ENCODE peak calls at places on chromosomes 7 and 10, in six cellular contexts. G, W, M, E, Q and I are unnamed samples.

GRCh38 chr7:124246262-124246863 is 213.5 kb upstream of the TMEM229A start:
- DNase-seq in G (no peak), W (no peak), M (no peak), E (peak), Q (no peak), I (peak)

GRCh38 chr10:71857934-71858890 is 7.2 kb upstream of the PSAP start:
- DNase-seq in G (no peak), W (no peak), M (no peak), E (no peak), Q (no peak), I (no peak)

GRCh38 chr10:96275685-96276418 is 4.5 kb upstream of the BLNK start:
- DNase-seq in G (no peak), W (no peak), M (peak), E (no peak), Q (no peak), I (no peak)

GRCh38 chr7:116315293-116315692 is 105.0 kb downstream of the TES start:
- DNase-seq in G (no peak), W (no peak), M (no peak), E (peak), Q (no peak), I (no peak)

GRCh38 chr10:92787557-92788152 is 60.7 kb upstream of the EXOC6 start:
- DNase-seq in G (no peak), W (no peak), M (no peak), E (no peak), Q (no peak), I (no peak)

GRCh38 chr7:34096135-34096775 is 190.9 kb downstream of the BMPER start:
- DNase-seq in G (peak), W (peak), M (peak), E (peak), Q (peak), I (peak)

GRCh38 chr7:93890041-93890463 is 501 bp downstream of the TFPI2 start:
- DNase-seq in G (peak), W (peak), M (peak), E (peak), Q (no peak), I (peak)

GRCh38 chr7:121337398-121337797 is 8.6 kb downstream of the WNT16 start:
- DNase-seq in G (no peak), W (no peak), M (no peak), E (no peak), Q (no peak), I (no peak)

GRCh38 chr7:8423057-8423456 is 10.4 kb upstream of the NXPH1 start:
- DNase-seq in G (no peak), W (no peak), M (no peak), E (no peak), Q (no peak), I (no peak)

GRCh38 chr7:155594163-155594732 is 47.9 kb upstream of the CNPY1 start:
- DNase-seq in G (no peak), W (no peak), M (peak), E (no peak), Q (no peak), I (no peak)

GRCh38 chr7:49718755-49719154 is 54.7 kb upstream of the VWC2 start:
- DNase-seq in G (no peak), W (no peak), M (no peak), E (no peak), Q (no peak), I (no peak)

GRCh38 chr10:70759769-70760168 is 25.4 kb downstream of the TBATA start:
- DNase-seq in G (no peak), W (no peak), M (peak), E (no peak), Q (no peak), I (no peak)
- TF ChIP-seq CTCF in G (no peak), W (no peak), M (no peak), E (no peak), Q (no peak), I (no peak)

GRCh38 chr10:57696641-57697040 is 571.1 kb downstream of the IPMK start:
- DNase-seq in G (no peak), W (no peak), M (no peak), E (peak), Q (no peak), I (peak)
- H3K4me3 ChIP-seq in G (no peak), W (no peak), M (no peak), E (no peak), Q (no peak), I (no peak)

GRCh38 chr10:91043173-91043910 is 122.5 kb upstream of the ANKRD1 start:
- DNase-seq in G (no peak), W (no peak), M (no peak), E (peak), Q (no peak), I (peak)
- TF ChIP-seq CTCF in G (peak), W (peak), M (peak), E (peak), Q (peak), I (peak)

GRCh38 chr10:24858244-24858907 is 94.0 kb downstream of the PRTFDC1 start:
- DNase-seq in G (no peak), W (no peak), M (no peak), E (peak), Q (no peak), I (peak)
- H3K4me3 ChIP-seq in G (no peak), W (no peak), M (no peak), E (no peak), Q (no peak), I (no peak)

DNA sequence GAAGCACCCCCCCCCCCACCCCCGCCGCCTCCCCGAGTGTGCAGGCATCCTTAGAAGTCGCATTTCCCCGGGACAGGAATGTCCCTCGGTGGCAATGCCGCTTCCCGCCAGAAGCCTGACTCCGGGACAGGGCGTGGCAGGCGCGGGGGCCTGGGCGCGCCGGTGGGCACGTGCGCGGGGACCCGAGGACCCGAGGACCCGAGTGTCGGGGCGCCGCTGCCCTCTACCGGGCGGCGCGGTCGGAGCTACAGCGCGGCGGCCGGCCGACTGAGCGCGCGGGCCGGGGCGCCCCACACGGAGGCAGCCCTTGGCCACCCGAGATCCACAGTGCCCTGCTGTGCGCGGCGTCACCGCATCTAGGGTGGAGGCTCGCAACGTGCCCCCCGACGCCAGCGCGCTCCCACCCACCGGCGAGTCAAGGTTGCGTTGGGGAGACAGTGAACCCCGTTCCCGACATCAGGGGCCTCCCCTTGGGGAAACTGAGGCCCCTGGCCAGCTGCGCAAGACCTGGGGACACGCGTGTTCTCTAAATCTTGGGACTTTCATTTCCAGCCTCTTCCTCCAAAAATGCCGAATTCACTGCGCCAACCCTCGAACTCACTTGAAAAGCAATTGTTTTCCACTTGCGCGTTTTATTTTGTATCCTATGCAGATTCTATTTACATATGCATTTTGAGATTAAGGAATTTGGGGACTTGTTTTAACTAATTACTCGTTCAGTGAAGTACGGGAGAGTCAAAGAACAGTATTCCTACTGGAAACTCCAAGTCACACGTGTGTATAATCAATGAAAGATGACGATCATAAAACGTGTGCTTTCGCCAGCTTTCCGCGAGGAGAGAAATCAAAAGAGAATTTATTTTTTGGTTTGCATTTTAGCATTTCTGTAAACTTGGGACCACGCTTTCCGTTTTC is 3.1 kb upstream of the CUX1 start:
- DNase-seq in G (peak), W (peak), M (peak), E (peak), Q (no peak), I (peak)
- TF ChIP-seq CTCF in G (peak), W (peak), M (peak), E (peak), Q (peak), I (peak)

GRCh38 chr10:102853944-102854694 is at the start of gene BORCS7:
- DNase-seq in G (peak), W (peak), M (peak), E (peak), Q (peak), I (peak)
- H3K4me3 ChIP-seq in G (peak), W (peak), M (peak), E (peak), Q (peak), I (peak)

GRCh38 chr7:23072043-23072442 is 33.5 kb upstream of the KLHL7 start:
- DNase-seq in G (no peak), W (no peak), M (no peak), E (peak), Q (no peak), I (peak)
- TF ChIP-seq CTCF in G (no peak), W (no peak), M (no peak), E (no peak), Q (peak), I (peak)

GRCh38 chr10:26844381-26844780 is 16.4 kb downstream of the ABI1 start:
- DNase-seq in G (no peak), W (no peak), M (no peak), E (no peak), Q (no peak), I (no peak)
- H3K4me3 ChIP-seq in G (no peak), W (no peak), M (no peak), E (no peak), Q (no peak), I (no peak)

GRCh38 chr10:70233109-70233938 is at the start of gene PPA1:
- DNase-seq in G (peak), W (peak), M (peak), E (peak), Q (peak), I (peak)
- TF ChIP-seq CTCF in G (peak), W (no peak), M (peak), E (peak), Q (peak), I (peak)

GRCh38 chr7:21430575-21430954 is 2.7 kb downstream of the SP4 start:
- DNase-seq in G (no peak), W (no peak), M (peak), E (no peak), Q (no peak), I (no peak)
- H3K4me3 ChIP-seq in G (no peak), W (no peak), M (peak), E (no peak), Q (no peak), I (no peak)